ENCODE peak calls at places on chromosomes 1 and 21, in four cellular contexts. Q is GM12878, A is K562, W is HepG2. U is an unnamed sample.

GRCh38 chr1:211318881-211319280 is 7.8 kb upstream of the TRAF5 start:
- DNase-seq in Q (no peak), W (no peak), A (no peak), U (no peak)

GRCh38 chr1:181100924-181101323 is 12.4 kb downstream of the IER5 start:
- DNase-seq in Q (no peak), A (no peak), W (no peak), U (no peak)

GRCh38 chr1:26391450-26391849 is 18.9 kb upstream of the ZNF683 start:
- DNase-seq in W (peak; percentile 52), A (peak; percentile 71), Q (no peak), U (peak; percentile 38)

GRCh38 chr1:177858222-177858894 is 111.5 kb downstream of the SEC16B start:
- DNase-seq in A (no peak), W (no peak), Q (no peak), U (no peak)

GRCh38 chr1:162075862-162076261 is 6.4 kb downstream of the NOS1AP start:
- DNase-seq in A (no peak), W (no peak), Q (no peak), U (no peak)

GRCh38 chr1:40257313-40257687 is 736 bp upstream of the ZMPSTE24 start:
- DNase-seq in W (no peak), Q (no peak), A (no peak), U (no peak)

GRCh38 chr1:147608601-147609000 is 61.7 kb downstream of the ACP6 start:
- DNase-seq in A (no peak), W (no peak), Q (no peak), U (no peak)

GRCh38 chr1:205581321-205581980 is 50.4 kb downstream of the ELK4 start:
- DNase-seq in A (no peak), Q (no peak), W (no peak), U (peak; percentile 5)

GRCh38 chr1:212671342-212672031 is 28.2 kb downstream of the BATF3 start:
- DNase-seq in A (no peak), Q (no peak), W (no peak), U (no peak)

GRCh38 chr1:85502171-85502570 is 37.2 kb upstream of the DDAH1 start:
- DNase-seq in Q (no peak), A (no peak), W (peak; percentile 3), U (no peak)

GRCh38 chr1:9195651-9196050 is 38.9 kb upstream of the H6PD start:
- DNase-seq in A (no peak), W (no peak), Q (no peak), U (no peak)

GRCh38 chr1:9194024-9194423 is 40.5 kb upstream of the H6PD start:
- DNase-seq in Q (no peak), W (peak; percentile 89), A (no peak), U (no peak)

GRCh38 chr1:9198538-9199361 is 35.8 kb upstream of the H6PD start:
- DNase-seq in Q (no peak), A (no peak), W (no peak), U (peak; percentile 71)

GRCh38 chr1:9197186-9198099 is 37.1 kb upstream of the H6PD start:
- DNase-seq in Q (no peak), A (no peak), W (no peak), U (no peak)

DNA sequence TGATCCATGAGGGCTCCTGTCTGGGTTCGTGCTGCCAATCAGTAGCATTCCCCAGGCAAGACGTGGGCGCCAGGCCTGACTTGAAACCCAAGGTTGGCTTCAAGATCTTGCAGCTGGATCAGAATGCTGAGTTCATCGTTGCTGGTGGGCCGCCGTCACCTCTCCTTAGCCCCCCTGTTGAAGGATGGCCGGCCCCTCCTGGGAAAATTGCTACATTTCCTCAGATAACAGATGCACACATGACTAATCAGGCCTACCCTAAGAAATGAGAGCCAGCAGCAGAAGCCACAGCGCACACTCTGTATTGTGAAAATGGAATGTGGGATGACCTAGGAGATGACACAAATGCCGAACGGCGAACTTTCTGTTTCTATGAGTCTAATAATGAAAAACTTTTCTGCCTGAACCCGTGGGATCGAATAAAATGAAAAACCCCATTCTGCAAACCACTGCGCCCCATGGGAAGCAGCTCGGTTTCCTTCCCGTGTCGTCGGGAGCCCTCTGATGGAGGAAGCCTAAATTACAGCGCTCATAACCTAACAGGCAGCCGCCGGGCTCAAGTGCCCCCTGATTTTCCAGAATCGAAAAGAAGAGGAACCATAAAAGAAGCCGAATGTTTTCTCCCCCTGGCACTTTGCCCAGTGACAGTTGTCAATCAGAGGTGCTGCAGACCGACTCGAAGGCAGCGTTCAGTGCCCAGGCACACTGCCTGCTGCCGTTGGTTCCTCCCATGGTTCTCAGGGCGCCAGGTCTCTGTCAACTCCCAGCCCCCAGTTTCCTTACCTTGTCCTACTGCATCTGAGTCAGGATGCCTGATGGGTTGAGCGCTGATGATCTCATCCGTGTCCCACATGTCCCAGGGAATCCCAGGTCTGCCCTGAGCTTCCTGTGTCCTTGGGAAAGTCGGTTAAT is 38.2 kb upstream of the H6PD start:
- DNase-seq in A (peak; percentile 68), W (peak; percentile 72), Q (peak; percentile 67), U (peak; percentile 75)
- TF ChIP-seq NR2C2 in A (no peak), W (peak; percentile 27), Q (no peak), U (no peak)

GRCh38 chr1:201268604-201269151 is 14.6 kb upstream of the PKP1 start:
- DNase-seq in Q (no peak), W (no peak), A (no peak), U (no peak)
- TF ChIP-seq NR2C2 in Q (no peak), W (no peak), A (no peak), U (no peak)

GRCh38 chr1:15036101-15036500 is 117.4 kb upstream of the TMEM51 start:
- DNase-seq in W (no peak), Q (no peak), A (no peak), U (no peak)
- TF ChIP-seq NR2C2 in W (no peak), Q (no peak), A (no peak), U (no peak)

DNA sequence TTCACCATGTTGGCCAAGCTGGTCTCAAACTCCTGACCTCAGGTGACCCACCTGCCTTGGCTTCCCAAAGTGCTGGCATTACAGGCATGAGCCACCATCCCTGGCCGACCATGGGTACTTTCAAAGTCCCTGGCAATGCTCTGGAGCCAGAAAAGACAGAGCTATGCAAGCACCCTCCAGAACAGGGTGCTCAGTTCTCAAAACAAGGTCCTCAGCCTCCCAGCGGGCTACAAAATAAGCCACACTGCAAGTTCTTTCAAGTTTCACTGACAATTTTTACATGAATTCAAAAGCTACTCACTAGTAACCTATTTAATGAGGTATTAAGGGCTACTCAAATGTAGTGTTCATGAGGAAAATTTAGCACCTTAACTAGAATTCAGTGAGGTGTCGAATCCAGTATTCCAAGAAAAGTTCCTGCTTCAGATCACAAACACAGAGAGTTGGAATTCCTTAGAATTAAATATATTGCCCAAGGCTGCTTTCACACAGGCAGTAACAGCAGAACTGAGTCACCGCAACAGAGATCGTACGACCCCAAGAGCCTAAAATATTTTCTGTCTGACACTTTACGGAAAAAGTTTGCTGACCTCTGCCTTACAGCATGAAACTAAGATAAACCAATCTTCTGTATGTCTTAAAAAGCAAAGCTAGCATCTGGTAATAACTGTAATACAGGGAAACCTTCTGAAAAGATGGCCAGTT is 60.7 kb downstream of the HSF2BP start:
- DNase-seq in A (no peak), W (no peak), Q (no peak), U (no peak)
- TF ChIP-seq NR2C2 in A (no peak), W (no peak), Q (no peak), U (no peak)

DNA sequence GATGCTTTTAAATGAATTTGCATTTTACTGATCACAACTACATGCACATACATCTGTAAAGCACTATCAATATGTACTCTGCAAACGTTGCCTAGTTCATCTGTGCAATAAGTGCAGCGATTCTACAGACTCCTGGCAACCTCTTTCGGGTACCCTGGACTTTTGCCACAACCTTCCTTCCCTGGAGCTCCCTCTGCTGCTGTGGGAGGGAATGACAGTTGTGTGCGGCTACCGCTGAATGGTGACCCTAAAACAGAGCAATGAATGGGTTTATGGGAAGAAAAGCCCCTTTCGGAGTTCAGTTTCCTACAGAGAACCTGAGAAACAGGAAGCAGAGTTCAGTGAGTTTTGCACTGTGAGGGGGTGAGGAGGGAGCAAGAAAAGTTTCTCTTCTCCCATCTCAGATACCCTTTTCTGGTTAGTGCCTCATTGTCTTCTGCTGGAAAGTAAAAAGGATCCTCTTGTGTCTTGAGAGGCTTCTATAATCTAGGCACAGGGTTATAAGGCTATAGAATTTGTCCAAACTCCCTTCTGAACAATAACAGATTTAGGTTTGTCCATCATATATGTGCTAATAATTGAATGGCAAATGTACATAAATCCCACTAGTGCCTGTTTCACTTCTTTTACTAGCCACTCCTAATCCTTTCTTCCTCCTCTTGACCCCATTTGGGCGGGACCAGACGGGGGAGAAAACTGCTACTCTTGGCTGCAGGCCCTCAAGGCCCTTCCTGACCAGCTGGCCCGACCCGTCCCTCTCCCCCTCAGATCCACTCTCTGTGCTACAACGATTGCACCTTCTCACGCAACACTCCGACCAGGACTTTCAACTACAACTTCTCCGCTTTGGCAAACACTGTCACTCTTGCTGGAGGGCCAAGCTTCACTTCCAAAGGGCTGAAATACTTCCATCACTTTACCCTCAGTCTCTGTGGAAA is 19.8 kb upstream of the SARS1 start:
- DNase-seq in W (no peak), A (peak; percentile 83), Q (peak; percentile 37), U (peak; percentile 78)
- TF ChIP-seq NR2C2 in W (no peak), A (no peak), Q (no peak), U (no peak)

GRCh38 chr1:220775238-220775853 is 11.4 kb upstream of the MTARC1 start:
- DNase-seq in Q (no peak), A (peak; percentile 64), W (peak; percentile 16), U (peak; percentile 72)
- TF ChIP-seq NR2C2 in Q (no peak), A (no peak), W (no peak), U (no peak)

GRCh38 chr1:168991667-168992475 is 114.6 kb upstream of the ATP1B1 start:
- DNase-seq in W (no peak), A (no peak), Q (peak; percentile 26), U (no peak)
- TF ChIP-seq NR2C2 in W (no peak), A (no peak), Q (no peak), U (no peak)

GRCh38 chr1:8879348-8880067 is 1.0 kb upstream of the ENO1 start:
- DNase-seq in Q (no peak), W (no peak), A (no peak), U (no peak)
- TF ChIP-seq NR2C2 in Q (no peak), W (no peak), A (no peak), U (no peak)

GRCh38 chr1:228000416-228000815 is 6.4 kb upstream of the WNT3A start:
- DNase-seq in Q (no peak), A (no peak), W (no peak), U (no peak)

GRCh38 chr1:228002792-228003191 is 4.0 kb upstream of the WNT3A start:
- DNase-seq in W (no peak), A (no peak), Q (no peak), U (no peak)

GRCh38 chr1:228003461-228004330 is 3.1 kb upstream of the WNT3A start:
- DNase-seq in Q (no peak), A (peak; percentile 42), W (no peak), U (no peak)

GRCh38 chr1:228000836-228001563 is 5.8 kb upstream of the WNT3A start:
- DNase-seq in Q (no peak), W (no peak), A (no peak), U (no peak)

GRCh38 chr1:228001738-228002535 is 4.9 kb upstream of the WNT3A start:
- DNase-seq in W (no peak), Q (no peak), A (no peak), U (no peak)
- TF ChIP-seq NR2C2 in W (no peak), Q (no peak), A (no peak), U (no peak)

DNA sequence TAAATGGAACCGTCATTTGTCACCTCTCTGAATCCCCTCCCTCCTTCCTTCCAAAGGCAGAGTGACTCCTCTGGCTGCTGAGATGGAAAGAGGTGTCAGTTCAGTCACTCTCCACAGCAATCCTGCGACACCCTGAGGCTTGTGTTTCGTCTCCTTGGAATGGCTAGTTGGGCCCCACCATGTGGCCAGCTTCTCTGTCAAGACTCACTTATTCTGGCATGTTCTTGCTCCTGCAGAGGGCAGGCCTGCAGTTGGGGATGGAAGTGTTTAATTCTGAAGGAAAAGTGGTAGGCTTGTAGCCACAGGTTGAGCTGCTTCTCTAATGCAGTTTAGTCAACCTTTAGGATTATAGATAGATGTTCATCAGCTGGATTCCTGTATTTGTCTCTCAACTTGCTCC is 149.6 kb downstream of the LMO4 start:
- DNase-seq in A (no peak), Q (no peak), W (no peak), U (peak; percentile 53)
- TF ChIP-seq NR2C2 in A (no peak), Q (no peak), W (no peak), U (no peak)

U was measured in WTC11.